ENCODE peak calls at places on chromosomes 2 and 18, in ten cellular contexts. Y, E, O, J, Q, H, G, L, K and A are unnamed samples. For H3K4me1, the result is how much of the 10 kb centered on the place peaks cover.

GRCh38 chr2:118443596-118443995 is 355.3 kb downstream of the INSIG2 start:
- DNase-seq in H (no peak), O (no peak), L (no peak), Y (no peak), Q (no peak), E (peak), K (peak), J (no peak), G (no peak), A (no peak)

GRCh38 chr2:45690223-45690622 is 38.7 kb downstream of the PRKCE start:
- DNase-seq in G (peak), O (no peak), Q (no peak), K (no peak), L (no peak), Y (no peak), E (no peak), J (no peak), H (no peak), A (no peak)

GRCh38 chr2:115124817-115125216 is 682.4 kb downstream of the DPP10 start:
- DNase-seq in G (no peak), H (no peak), O (no peak), L (no peak), Y (no peak), K (no peak), E (no peak), J (no peak), Q (no peak), A (peak)

GRCh38 chr2:62197017-62197586 is 1.2 kb downstream of the B3GNT2 start:
- DNase-seq in Y (peak), K (peak), L (no peak), E (no peak), Q (no peak), O (no peak), J (peak), H (peak), G (no peak), A (peak)

GRCh38 chr2:221347471-221347870 is 224.6 kb downstream of the EPHA4 start:
- DNase-seq in O (no peak), J (no peak), Y (no peak), Q (no peak), K (peak), G (no peak), H (no peak), L (no peak), E (peak), A (no peak)

GRCh38 chr2:119116411-119117295 is 41.9 kb downstream of the C1QL2 start:
- DNase-seq in E (no peak), G (no peak), J (no peak), H (no peak), Y (no peak), K (no peak), L (peak), Q (no peak), O (no peak), A (no peak)

GRCh38 chr2:10016001-10016801 is 27.1 kb upstream of the KLF11 start:
- DNase-seq in Q (no peak), E (no peak), H (no peak), G (no peak), J (no peak), O (no peak), Y (no peak), K (no peak), L (no peak), A (no peak)

GRCh38 chr2:102480273-102480672 is 7.2 kb downstream of the SLC9A4 start:
- DNase-seq in G (no peak), E (no peak), H (no peak), K (no peak), Q (no peak), J (no peak), Y (no peak), L (no peak), O (no peak), A (no peak)

GRCh38 chr2:109324859-109325258 is 195.9 kb downstream of the SH3RF3 start:
- DNase-seq in Q (peak), O (peak), H (no peak), E (peak), J (no peak), K (peak), L (peak), Y (no peak), G (peak), A (no peak)

GRCh38 chr2:85945576-85945975 is 56.8 kb upstream of the ST3GAL5 start:
- DNase-seq in E (no peak), H (no peak), O (no peak), K (no peak), Y (no peak), L (no peak), J (no peak), Q (no peak), G (no peak), A (no peak)

GRCh38 chr2:46774499-46775228 is 140.9 kb downstream of the MCFD2 start:
- DNase-seq in Q (no peak), L (no peak), J (no peak), Y (no peak), O (no peak), G (no peak), E (no peak), H (no peak), K (peak), A (no peak)

DNA sequence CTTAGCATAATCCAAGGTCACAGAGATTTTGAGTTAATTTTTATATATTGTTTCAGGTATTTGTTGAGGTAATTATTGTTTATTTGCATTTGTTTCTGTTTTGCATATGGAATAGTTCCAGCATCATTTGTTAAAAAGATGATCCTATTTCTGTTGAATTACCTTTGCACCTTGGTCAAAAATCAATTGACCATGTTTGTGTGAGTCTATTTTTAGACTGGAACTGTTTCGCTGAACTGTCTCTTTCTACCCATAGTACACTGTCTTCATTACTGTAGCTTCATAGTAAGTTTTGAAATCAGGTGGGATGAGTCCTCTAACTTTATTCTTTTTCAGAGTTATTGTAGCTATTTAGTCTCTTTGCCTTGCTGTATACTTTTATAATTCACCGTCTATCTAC is 28.9 kb upstream of the RAMP1 start:
- DNase-seq in Y (no peak), H (no peak), J (no peak), Q (no peak), K (no peak), G (no peak), L (no peak), E (no peak), O (no peak), A (no peak)
- H3K4me1 ChIP-seq in Y (under half), H (under half), J (under half), Q (under half), K (under half), G (under half), L (under half), E (under half), O (under half), A (under half)

GRCh38 chr2:112004246-112004645 is 50.8 kb upstream of the TMEM87B start:
- DNase-seq in J (no peak), H (no peak), G (peak), K (no peak), L (peak), E (no peak), O (peak), Q (peak), Y (no peak), A (no peak)

GRCh38 chr2:112006076-112006410 is 49.0 kb upstream of the TMEM87B start:
- DNase-seq in E (peak), L (no peak), G (no peak), Y (no peak), Q (no peak), O (no peak), H (no peak), J (no peak), K (peak), A (no peak)

GRCh38 chr2:112008910-112009485 is 46.1 kb upstream of the TMEM87B start:
- DNase-seq in K (no peak), Y (no peak), L (no peak), G (no peak), Q (no peak), E (no peak), H (no peak), J (no peak), O (no peak), A (no peak)

GRCh38 chr2:112003585-112003984 is 51.5 kb upstream of the TMEM87B start:
- DNase-seq in G (no peak), E (no peak), Y (no peak), J (no peak), O (no peak), K (no peak), H (no peak), Q (no peak), L (no peak), A (no peak)

GRCh38 chr2:112005391-112006075 is 49.5 kb upstream of the TMEM87B start:
- DNase-seq in K (no peak), E (peak), Y (no peak), L (no peak), J (no peak), O (no peak), G (no peak), H (no peak), Q (no peak), A (no peak)
- H3K4me1 ChIP-seq in K (under half), E (under half), Y (under half), L (under half), J (under half), O (under half), G (under half), H (under half), Q (under half), A (under half)

GRCh38 chr18:57789759-57790158 is 13.4 kb downstream of the ATP8B1 start:
- DNase-seq in K (peak), G (no peak), Y (no peak), H (no peak), E (no peak), Q (no peak), L (no peak), O (no peak), J (no peak), A (no peak)
- H3K4me1 ChIP-seq in K (half or more), G (under half), Y (under half), H (under half), E (under half), Q (under half), L (under half), O (under half), J (under half), A (under half)

DNA sequence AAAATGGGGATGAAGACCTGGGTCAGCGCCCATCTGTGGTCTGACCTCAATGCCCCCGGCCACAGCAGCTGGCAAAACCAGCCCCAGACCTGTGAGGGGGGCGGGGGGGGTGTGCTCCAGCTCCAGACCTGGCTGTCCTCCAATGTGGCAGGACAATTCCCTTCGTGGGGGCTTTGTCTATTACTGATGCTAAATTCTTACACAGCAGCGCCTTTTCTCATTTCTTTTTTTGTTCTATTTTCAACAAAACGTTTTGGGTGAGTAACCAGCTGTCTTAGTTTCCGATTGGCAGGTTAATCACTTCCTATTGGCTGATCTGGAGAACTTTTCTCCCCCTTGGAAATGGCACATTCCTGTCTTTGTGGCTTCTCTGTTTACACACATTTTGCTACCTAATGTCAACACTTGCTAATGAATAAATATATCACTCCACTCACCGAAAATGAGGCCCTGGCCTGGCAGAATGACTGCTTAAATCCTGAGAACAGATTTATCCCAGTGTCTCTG is 4.4 kb downstream of the SMAD7 start:
- DNase-seq in J (no peak), O (no peak), H (no peak), L (no peak), E (peak), G (no peak), K (peak), Q (no peak), Y (no peak), A (peak)
- H3K4me1 ChIP-seq in J (half or more), O (half or more), H (half or more), L (under half), E (half or more), G (half or more), K (half or more), Q (under half), Y (under half), A (under half)

GRCh38 chr2:54986266-54986665 is 64.0 kb downstream of the RTN4 start:
- DNase-seq in Q (no peak), E (no peak), O (no peak), L (no peak), J (no peak), H (no peak), K (no peak), G (no peak), Y (no peak), A (no peak)
- H3K4me1 ChIP-seq in Q (under half), E (under half), O (half or more), L (under half), J (under half), H (under half), K (half or more), G (under half), Y (under half), A (under half)

DNA sequence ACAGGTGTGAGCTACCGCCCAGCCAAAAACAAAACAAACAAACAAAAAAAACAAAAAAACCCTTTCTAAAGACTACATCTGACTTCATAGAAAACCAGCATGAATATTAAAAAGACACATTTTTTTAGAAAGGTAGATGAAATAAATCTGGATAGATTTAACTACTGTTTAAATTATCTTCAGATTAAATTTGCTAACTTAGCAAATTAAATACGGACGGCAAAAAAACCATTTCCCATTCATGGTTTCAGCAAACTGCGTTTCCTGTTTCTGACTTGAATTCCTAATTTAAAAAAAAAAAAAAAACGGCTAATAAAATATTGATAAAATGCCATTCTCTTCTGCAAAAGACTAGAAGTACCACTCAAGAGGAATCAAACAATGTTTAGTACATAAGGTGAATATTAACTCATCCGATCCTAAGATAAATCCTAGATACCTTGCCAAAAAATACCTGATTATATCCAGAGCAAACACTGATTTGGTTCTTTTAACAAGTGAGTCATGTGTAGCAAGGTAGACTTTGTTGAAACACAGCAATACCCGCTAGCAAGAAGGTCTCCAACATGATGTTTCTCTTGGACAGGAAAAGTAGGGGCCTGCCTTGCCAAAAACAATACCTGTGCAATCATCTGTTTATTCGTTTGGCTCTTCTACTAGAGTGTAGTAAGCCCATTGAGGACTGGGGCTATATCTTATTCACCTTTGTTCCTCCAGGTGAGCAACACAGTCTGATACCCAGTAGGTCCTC is 96.2 kb downstream of the BARD1 start:
- DNase-seq in O (no peak), H (no peak), G (no peak), L (no peak), J (no peak), Q (no peak), E (peak), Y (no peak), K (no peak), A (no peak)
- H3K4me1 ChIP-seq in O (under half), H (under half), G (under half), L (under half), J (under half), Q (under half), E (under half), Y (under half), K (under half), A (under half)